ENCODE peak calls at places on chromosomes 1 and 21, in seven cellular contexts. One of them, this sample, is unnamed.

GRCh38 chr1:41662656-41663437 is 178.4 kb upstream of the EDN2 start:
- DNase-seq in germinal center: peak
- DNase-seq in fibroblast of pulmonary artery: peak
- DNase-seq in Right ventricle myocardium superior: peak
- DNase-seq in A549: peak
- DNase-seq in stimulated activated naive B cell treated with anti-CD40 and anti-IgM and Interleukin-4, amounts not matched to agents 10 μg/mL and 1 μg/mL and 100 μg/mL, for 72 hours: peak
- DNase-seq in H7: peak
- DNase-seq in this sample: no peak

GRCh38 chr1:94608142-94608851 is 66.7 kb upstream of the F3 start:
- DNase-seq in fibroblast of pulmonary artery: no peak
- DNase-seq in Right ventricle myocardium superior: no peak
- DNase-seq in germinal center: no peak
- DNase-seq in stimulated activated naive B cell treated with anti-CD40 and anti-IgM and Interleukin-4, amounts not matched to agents 10 μg/mL and 1 μg/mL and 100 μg/mL, for 72 hours: no peak
- DNase-seq in H7: no peak
- DNase-seq in A549: peak
- DNase-seq in this sample: no peak

GRCh38 chr1:164561461-164561860 is 2.5 kb downstream of the PBX1 start:
- DNase-seq in H7: no peak
- DNase-seq in A549: no peak
- DNase-seq in stimulated activated naive B cell treated with anti-CD40 and anti-IgM and Interleukin-4, amounts not matched to agents 10 μg/mL and 1 μg/mL and 100 μg/mL, for 72 hours: no peak
- DNase-seq in Right ventricle myocardium superior: no peak
- DNase-seq in fibroblast of pulmonary artery: peak
- DNase-seq in germinal center: no peak
- DNase-seq in this sample: peak

GRCh38 chr1:159929155-159930051 is 4.1 kb upstream of the TAGLN2 start:
- DNase-seq in fibroblast of pulmonary artery: no peak
- DNase-seq in A549: no peak
- DNase-seq in Right ventricle myocardium superior: no peak
- DNase-seq in H7: peak
- DNase-seq in germinal center: no peak
- DNase-seq in stimulated activated naive B cell treated with anti-CD40 and anti-IgM and Interleukin-4, amounts not matched to agents 10 μg/mL and 1 μg/mL and 100 μg/mL, for 72 hours: no peak
- DNase-seq in this sample: no peak

GRCh38 chr1:227401562-227402342 is 83.5 kb upstream of the CDC42BPA start:
- DNase-seq in Right ventricle myocardium superior: no peak
- DNase-seq in stimulated activated naive B cell treated with anti-CD40 and anti-IgM and Interleukin-4, amounts not matched to agents 10 μg/mL and 1 μg/mL and 100 μg/mL, for 72 hours: no peak
- DNase-seq in H7: no peak
- DNase-seq in germinal center: no peak
- DNase-seq in fibroblast of pulmonary artery: no peak
- DNase-seq in A549: no peak
- DNase-seq in this sample: no peak

GRCh38 chr1:54548389-54549044 is 489 bp downstream of the ACOT11 start:
- DNase-seq in H7: no peak
- DNase-seq in Right ventricle myocardium superior: no peak
- DNase-seq in A549: no peak
- DNase-seq in fibroblast of pulmonary artery: no peak
- DNase-seq in stimulated activated naive B cell treated with anti-CD40 and anti-IgM and Interleukin-4, amounts not matched to agents 10 μg/mL and 1 μg/mL and 100 μg/mL, for 72 hours: no peak
- DNase-seq in germinal center: no peak
- DNase-seq in this sample: peak

GRCh38 chr1:85850238-85850637 is 142.0 kb upstream of the ZNHIT6 start:
- DNase-seq in fibroblast of pulmonary artery: peak
- DNase-seq in Right ventricle myocardium superior: no peak
- DNase-seq in germinal center: no peak
- DNase-seq in H7: no peak
- DNase-seq in A549: peak
- DNase-seq in stimulated activated naive B cell treated with anti-CD40 and anti-IgM and Interleukin-4, amounts not matched to agents 10 μg/mL and 1 μg/mL and 100 μg/mL, for 72 hours: no peak
- DNase-seq in this sample: no peak

GRCh38 chr21:45450741-45451740 is 46.1 kb downstream of the COL18A1 start:
- DNase-seq in Right ventricle myocardium superior: peak
- DNase-seq in A549: no peak
- DNase-seq in stimulated activated naive B cell treated with anti-CD40 and anti-IgM and Interleukin-4, amounts not matched to agents 10 μg/mL and 1 μg/mL and 100 μg/mL, for 72 hours: no peak
- DNase-seq in fibroblast of pulmonary artery: no peak
- DNase-seq in germinal center: no peak
- DNase-seq in H7: no peak
- DNase-seq in this sample: no peak

GRCh38 chr1:60621524-60621923 is 460.8 kb upstream of the NFIA start:
- DNase-seq in germinal center: no peak
- DNase-seq in stimulated activated naive B cell treated with anti-CD40 and anti-IgM and Interleukin-4, amounts not matched to agents 10 μg/mL and 1 μg/mL and 100 μg/mL, for 72 hours: no peak
- DNase-seq in fibroblast of pulmonary artery: peak
- DNase-seq in A549: no peak
- DNase-seq in Right ventricle myocardium superior: peak
- DNase-seq in H7: no peak
- DNase-seq in this sample: peak

GRCh38 chr1:227953022-227953412 is 5.3 kb upstream of the WNT9A start:
- DNase-seq in germinal center: no peak
- DNase-seq in fibroblast of pulmonary artery: no peak
- DNase-seq in stimulated activated naive B cell treated with anti-CD40 and anti-IgM and Interleukin-4, amounts not matched to agents 10 μg/mL and 1 μg/mL and 100 μg/mL, for 72 hours: no peak
- DNase-seq in Right ventricle myocardium superior: no peak
- DNase-seq in H7: no peak
- DNase-seq in A549: no peak
- DNase-seq in this sample: no peak

GRCh38 chr1:84732520-84732919 is 42.3 kb upstream of the SSX2IP start:
- DNase-seq in germinal center: no peak
- DNase-seq in fibroblast of pulmonary artery: no peak
- DNase-seq in H7: no peak
- DNase-seq in A549: no peak
- DNase-seq in stimulated activated naive B cell treated with anti-CD40 and anti-IgM and Interleukin-4, amounts not matched to agents 10 μg/mL and 1 μg/mL and 100 μg/mL, for 72 hours: no peak
- DNase-seq in Right ventricle myocardium superior: no peak
- DNase-seq in this sample: no peak

GRCh38 chr1:231240531-231240882 is 505 bp upstream of the GNPAT start:
- DNase-seq in Right ventricle myocardium superior: no peak
- DNase-seq in H7: peak
- DNase-seq in germinal center: no peak
- DNase-seq in A549: no peak
- DNase-seq in stimulated activated naive B cell treated with anti-CD40 and anti-IgM and Interleukin-4, amounts not matched to agents 10 μg/mL and 1 μg/mL and 100 μg/mL, for 72 hours: no peak
- DNase-seq in fibroblast of pulmonary artery: no peak
- DNase-seq in this sample: no peak

GRCh38 chr1:116325922-116326321 is 47.1 kb upstream of the ATP1A1 start:
- DNase-seq in fibroblast of pulmonary artery: no peak
- DNase-seq in germinal center: no peak
- DNase-seq in H7: no peak
- DNase-seq in A549: no peak
- DNase-seq in stimulated activated naive B cell treated with anti-CD40 and anti-IgM and Interleukin-4, amounts not matched to agents 10 μg/mL and 1 μg/mL and 100 μg/mL, for 72 hours: no peak
- DNase-seq in Right ventricle myocardium superior: no peak
- DNase-seq in this sample: no peak

GRCh38 chr1:64240209-64240608 is 36.8 kb downstream of the UBE2U start:
- DNase-seq in fibroblast of pulmonary artery: peak
- DNase-seq in Right ventricle myocardium superior: no peak
- DNase-seq in stimulated activated naive B cell treated with anti-CD40 and anti-IgM and Interleukin-4, amounts not matched to agents 10 μg/mL and 1 μg/mL and 100 μg/mL, for 72 hours: no peak
- DNase-seq in H7: no peak
- DNase-seq in germinal center: no peak
- DNase-seq in A549: no peak
- DNase-seq in this sample: no peak

GRCh38 chr21:31656199-31657095 is 3.0 kb upstream of the SOD1 start:
- DNase-seq in A549: no peak
- DNase-seq in H7: no peak
- DNase-seq in Right ventricle myocardium superior: no peak
- DNase-seq in stimulated activated naive B cell treated with anti-CD40 and anti-IgM and Interleukin-4, amounts not matched to agents 10 μg/mL and 1 μg/mL and 100 μg/mL, for 72 hours: no peak
- DNase-seq in germinal center: no peak
- DNase-seq in fibroblast of pulmonary artery: no peak
- DNase-seq in this sample: no peak

GRCh38 chr21:33578959-33579542 is 9.4 kb downstream of the DONSON start:
- DNase-seq in Right ventricle myocardium superior: no peak
- DNase-seq in germinal center: no peak
- DNase-seq in A549: no peak
- DNase-seq in stimulated activated naive B cell treated with anti-CD40 and anti-IgM and Interleukin-4, amounts not matched to agents 10 μg/mL and 1 μg/mL and 100 μg/mL, for 72 hours: no peak
- DNase-seq in H7: no peak
- DNase-seq in fibroblast of pulmonary artery: peak
- DNase-seq in this sample: no peak

GRCh38 chr1:179798864-179799516 is 55.9 kb downstream of the FAM163A start:
- DNase-seq in stimulated activated naive B cell treated with anti-CD40 and anti-IgM and Interleukin-4, amounts not matched to agents 10 μg/mL and 1 μg/mL and 100 μg/mL, for 72 hours: no peak
- DNase-seq in Right ventricle myocardium superior: no peak
- DNase-seq in germinal center: no peak
- DNase-seq in H7: no peak
- DNase-seq in A549: no peak
- DNase-seq in fibroblast of pulmonary artery: no peak
- DNase-seq in this sample: no peak

GRCh38 chr1:20632386-20632785 is 872 bp upstream of the PINK1 start:
- DNase-seq in A549: no peak
- DNase-seq in germinal center: no peak
- DNase-seq in Right ventricle myocardium superior: no peak
- DNase-seq in stimulated activated naive B cell treated with anti-CD40 and anti-IgM and Interleukin-4, amounts not matched to agents 10 μg/mL and 1 μg/mL and 100 μg/mL, for 72 hours: no peak
- DNase-seq in fibroblast of pulmonary artery: no peak
- DNase-seq in H7: no peak
- DNase-seq in this sample: no peak

GRCh38 chr1:164638506-164639202 is 79.7 kb downstream of the PBX1 start:
- DNase-seq in stimulated activated naive B cell treated with anti-CD40 and anti-IgM and Interleukin-4, amounts not matched to agents 10 μg/mL and 1 μg/mL and 100 μg/mL, for 72 hours: no peak
- DNase-seq in H7: no peak
- DNase-seq in germinal center: no peak
- DNase-seq in Right ventricle myocardium superior: no peak
- DNase-seq in A549: no peak
- DNase-seq in fibroblast of pulmonary artery: no peak
- DNase-seq in this sample: no peak

GRCh38 chr21:41836166-41837015 is 42.8 kb downstream of the PRDM15 start:
- DNase-seq in Right ventricle myocardium superior: peak
- DNase-seq in A549: no peak
- DNase-seq in stimulated activated naive B cell treated with anti-CD40 and anti-IgM and Interleukin-4, amounts not matched to agents 10 μg/mL and 1 μg/mL and 100 μg/mL, for 72 hours: no peak
- DNase-seq in fibroblast of pulmonary artery: no peak
- DNase-seq in germinal center: peak
- DNase-seq in H7: peak
- DNase-seq in this sample: no peak

GRCh38 chr1:212621830-212622315 is 13.3 kb downstream of the ATF3 start:
- DNase-seq in H7: no peak
- DNase-seq in fibroblast of pulmonary artery: no peak
- DNase-seq in stimulated activated naive B cell treated with anti-CD40 and anti-IgM and Interleukin-4, amounts not matched to agents 10 μg/mL and 1 μg/mL and 100 μg/mL, for 72 hours: no peak
- DNase-seq in germinal center: no peak
- DNase-seq in Right ventricle myocardium superior: no peak
- DNase-seq in A549: no peak
- DNase-seq in this sample: no peak

GRCh38 chr21:38917045-38917774 is 111.5 kb downstream of the ETS2 start:
- DNase-seq in A549: no peak
- DNase-seq in germinal center: no peak
- DNase-seq in Right ventricle myocardium superior: no peak
- DNase-seq in H7: peak
- DNase-seq in stimulated activated naive B cell treated with anti-CD40 and anti-IgM and Interleukin-4, amounts not matched to agents 10 μg/mL and 1 μg/mL and 100 μg/mL, for 72 hours: no peak
- DNase-seq in fibroblast of pulmonary artery: no peak
- DNase-seq in this sample: no peak

GRCh38 chr1:17161137-17161700 is 42.0 kb upstream of the PADI2 start:
- DNase-seq in fibroblast of pulmonary artery: peak
- DNase-seq in Right ventricle myocardium superior: no peak
- DNase-seq in H7: no peak
- DNase-seq in germinal center: no peak
- DNase-seq in stimulated activated naive B cell treated with anti-CD40 and anti-IgM and Interleukin-4, amounts not matched to agents 10 μg/mL and 1 μg/mL and 100 μg/mL, for 72 hours: no peak
- DNase-seq in A549: no peak
- DNase-seq in this sample: peak

GRCh38 chr1:193421487-193421886 is 235.1 kb upstream of the B3GALT2 start:
- DNase-seq in stimulated activated naive B cell treated with anti-CD40 and anti-IgM and Interleukin-4, amounts not matched to agents 10 μg/mL and 1 μg/mL and 100 μg/mL, for 72 hours: no peak
- DNase-seq in H7: no peak
- DNase-seq in fibroblast of pulmonary artery: no peak
- DNase-seq in germinal center: no peak
- DNase-seq in A549: no peak
- DNase-seq in Right ventricle myocardium superior: no peak
- DNase-seq in this sample: no peak

GRCh38 chr21:38721983-38722382 is 83.7 kb upstream of the ETS2 start:
- DNase-seq in A549: no peak
- DNase-seq in stimulated activated naive B cell treated with anti-CD40 and anti-IgM and Interleukin-4, amounts not matched to agents 10 μg/mL and 1 μg/mL and 100 μg/mL, for 72 hours: no peak
- DNase-seq in H7: no peak
- DNase-seq in Right ventricle myocardium superior: no peak
- DNase-seq in germinal center: no peak
- DNase-seq in fibroblast of pulmonary artery: peak
- DNase-seq in this sample: no peak

GRCh38 chr1:47611992-47612391 is 174.1 kb downstream of the FOXD2 start:
- DNase-seq in stimulated activated naive B cell treated with anti-CD40 and anti-IgM and Interleukin-4, amounts not matched to agents 10 μg/mL and 1 μg/mL and 100 μg/mL, for 72 hours: no peak
- DNase-seq in germinal center: no peak
- DNase-seq in Right ventricle myocardium superior: no peak
- DNase-seq in fibroblast of pulmonary artery: no peak
- DNase-seq in H7: no peak
- DNase-seq in A549: no peak
- DNase-seq in this sample: no peak

GRCh38 chr1:30744060-30744756 is 13.4 kb downstream of the LAPTM5 start:
- DNase-seq in stimulated activated naive B cell treated with anti-CD40 and anti-IgM and Interleukin-4, amounts not matched to agents 10 μg/mL and 1 μg/mL and 100 μg/mL, for 72 hours: no peak
- DNase-seq in A549: no peak
- DNase-seq in germinal center: no peak
- DNase-seq in H7: no peak
- DNase-seq in Right ventricle myocardium superior: no peak
- DNase-seq in fibroblast of pulmonary artery: peak
- DNase-seq in this sample: no peak

GRCh38 chr1:201933840-201934430 is 12.4 kb downstream of the LMOD1 start:
- DNase-seq in fibroblast of pulmonary artery: peak
- DNase-seq in stimulated activated naive B cell treated with anti-CD40 and anti-IgM and Interleukin-4, amounts not matched to agents 10 μg/mL and 1 μg/mL and 100 μg/mL, for 72 hours: no peak
- DNase-seq in H7: no peak
- DNase-seq in Right ventricle myocardium superior: no peak
- DNase-seq in germinal center: no peak
- DNase-seq in A549: no peak
- DNase-seq in this sample: no peak

GRCh38 chr1:115453666-115454065 is 115.6 kb upstream of the NGF start:
- DNase-seq in stimulated activated naive B cell treated with anti-CD40 and anti-IgM and Interleukin-4, amounts not matched to agents 10 μg/mL and 1 μg/mL and 100 μg/mL, for 72 hours: no peak
- DNase-seq in Right ventricle myocardium superior: no peak
- DNase-seq in fibroblast of pulmonary artery: peak
- DNase-seq in A549: no peak
- DNase-seq in H7: no peak
- DNase-seq in germinal center: no peak
- DNase-seq in this sample: no peak

GRCh38 chr21:31537872-31538576 is 121.5 kb upstream of the SOD1 start:
- DNase-seq in H7: peak
- DNase-seq in A549: no peak
- DNase-seq in stimulated activated naive B cell treated with anti-CD40 and anti-IgM and Interleukin-4, amounts not matched to agents 10 μg/mL and 1 μg/mL and 100 μg/mL, for 72 hours: no peak
- DNase-seq in Right ventricle myocardium superior: no peak
- DNase-seq in fibroblast of pulmonary artery: no peak
- DNase-seq in germinal center: no peak
- DNase-seq in this sample: no peak